ENCODE peak calls at places on chromosome X, in nine cellular contexts. One of them, this sample, is unnamed.
A peak's percentile ranks its signal among the peaks of the same experiment; 100 is the strongest.

GRCh38 chrX:81868979-81869378 is 667.1 kb downstream of the SH3BGRL start:
- DNase-seq in coronary artery: no peak
- DNase-seq in Peyer's patch: no peak
- DNase-seq in AG04450: no peak
- DNase-seq in cardiac muscle cell: no peak
- DNase-seq in epithelial cell of esophagus: no peak
- DNase-seq in retinal pigment epithelial cell: no peak
- DNase-seq in CD8-positive, alpha-beta T cell: no peak
- DNase-seq in GM12864: no peak
- DNase-seq in this sample: no peak

GRCh38 chrX:29470029-29470428 is 745.3 kb upstream of the MAGEB2 start:
- DNase-seq in epithelial cell of esophagus: peak; percentile 67
- DNase-seq in cardiac muscle cell: peak; percentile 73
- DNase-seq in AG04450: peak; percentile 29
- DNase-seq in GM12864: no peak
- DNase-seq in retinal pigment epithelial cell: peak; percentile 73
- DNase-seq in Peyer's patch: no peak
- DNase-seq in coronary artery: no peak
- DNase-seq in CD8-positive, alpha-beta T cell: no peak
- DNase-seq in this sample: peak; percentile 72

GRCh38 chrX:69150294-69150960 is 14.8 kb downstream of the PJA1 start:
- DNase-seq in cardiac muscle cell: no peak
- DNase-seq in GM12864: no peak
- DNase-seq in AG04450: no peak
- DNase-seq in Peyer's patch: no peak
- DNase-seq in CD8-positive, alpha-beta T cell: no peak
- DNase-seq in epithelial cell of esophagus: peak; percentile 92
- DNase-seq in retinal pigment epithelial cell: no peak
- DNase-seq in coronary artery: no peak
- DNase-seq in this sample: no peak

GRCh38 chrX:85109235-85109634 is 105.6 kb downstream of the APOOL start:
- DNase-seq in GM12864: no peak
- DNase-seq in AG04450: no peak
- DNase-seq in CD8-positive, alpha-beta T cell: no peak
- DNase-seq in Peyer's patch: peak; percentile 59
- DNase-seq in coronary artery: no peak
- DNase-seq in epithelial cell of esophagus: no peak
- DNase-seq in cardiac muscle cell: peak; percentile 3
- DNase-seq in retinal pigment epithelial cell: no peak
- DNase-seq in this sample: peak; percentile 4

GRCh38 chrX:109440475-109440874 is 41.4 kb downstream of the GUCY2F start:
- DNase-seq in GM12864: peak; percentile 21
- DNase-seq in retinal pigment epithelial cell: no peak
- DNase-seq in CD8-positive, alpha-beta T cell: no peak
- DNase-seq in Peyer's patch: no peak
- DNase-seq in epithelial cell of esophagus: no peak
- DNase-seq in coronary artery: no peak
- DNase-seq in AG04450: no peak
- DNase-seq in cardiac muscle cell: peak; percentile 0
- DNase-seq in this sample: no peak

GRCh38 chrX:45715787-45716186 is 515.1 kb upstream of the DIPK2B start:
- DNase-seq in epithelial cell of esophagus: no peak
- DNase-seq in coronary artery: no peak
- DNase-seq in Peyer's patch: no peak
- DNase-seq in CD8-positive, alpha-beta T cell: no peak
- DNase-seq in retinal pigment epithelial cell: no peak
- DNase-seq in GM12864: no peak
- DNase-seq in cardiac muscle cell: no peak
- DNase-seq in AG04450: no peak
- DNase-seq in this sample: peak; percentile 79

GRCh38 chrX:20315140-20315539 is 48.4 kb upstream of the RPS6KA3 start:
- DNase-seq in CD8-positive, alpha-beta T cell: no peak
- DNase-seq in AG04450: no peak
- DNase-seq in GM12864: no peak
- DNase-seq in Peyer's patch: no peak
- DNase-seq in retinal pigment epithelial cell: no peak
- DNase-seq in epithelial cell of esophagus: peak; percentile 87
- DNase-seq in cardiac muscle cell: no peak
- DNase-seq in coronary artery: no peak
- DNase-seq in this sample: peak; percentile 22

GRCh38 chrX:10648608-10649007 is 28.2 kb upstream of the MID1 start:
- DNase-seq in Peyer's patch: no peak
- DNase-seq in AG04450: peak; percentile 26
- DNase-seq in epithelial cell of esophagus: no peak
- DNase-seq in coronary artery: no peak
- DNase-seq in GM12864: no peak
- DNase-seq in retinal pigment epithelial cell: no peak
- DNase-seq in cardiac muscle cell: peak; percentile 59
- DNase-seq in CD8-positive, alpha-beta T cell: no peak
- DNase-seq in this sample: peak; percentile 42

GRCh38 chrX:120015145-120016067 is 62.1 kb downstream of the RHOXF2B start:
- DNase-seq in epithelial cell of esophagus: peak; percentile 5
- DNase-seq in cardiac muscle cell: peak; percentile 18
- DNase-seq in coronary artery: no peak
- DNase-seq in GM12864: no peak
- DNase-seq in Peyer's patch: no peak
- DNase-seq in retinal pigment epithelial cell: no peak
- DNase-seq in CD8-positive, alpha-beta T cell: no peak
- DNase-seq in AG04450: no peak
- DNase-seq in this sample: no peak
- H3K4me3 ChIP-seq in epithelial cell of esophagus: no peak overlapping the region
- H3K4me3 ChIP-seq in cardiac muscle cell: peak overlapping the region; percentile 20
- H3K4me3 ChIP-seq in coronary artery: peak overlapping the region; percentile 60
- H3K4me3 ChIP-seq in GM12864: no peak overlapping the region
- H3K4me3 ChIP-seq in Peyer's patch: peak overlapping the region; percentile 28
- H3K4me3 ChIP-seq in retinal pigment epithelial cell: peak overlapping the region; percentile 8
- H3K4me3 ChIP-seq in CD8-positive, alpha-beta T cell: peak overlapping the region; percentile 33
- H3K4me3 ChIP-seq in AG04450: no peak overlapping the region
- H3K4me3 ChIP-seq in this sample: peak overlapping the region; percentile 3

GRCh38 chrX:77597511-77597910 is 150.3 kb downstream of the FGF16 start:
- DNase-seq in GM12864: no peak
- DNase-seq in CD8-positive, alpha-beta T cell: no peak
- DNase-seq in epithelial cell of esophagus: no peak
- DNase-seq in cardiac muscle cell: no peak
- DNase-seq in coronary artery: no peak
- DNase-seq in AG04450: no peak
- DNase-seq in retinal pigment epithelial cell: no peak
- DNase-seq in Peyer's patch: no peak
- DNase-seq in this sample: no peak

GRCh38 chrX:77595848-77596247 is 148.7 kb downstream of the FGF16 start:
- DNase-seq in cardiac muscle cell: no peak
- DNase-seq in epithelial cell of esophagus: no peak
- DNase-seq in retinal pigment epithelial cell: no peak
- DNase-seq in GM12864: no peak
- DNase-seq in CD8-positive, alpha-beta T cell: no peak
- DNase-seq in Peyer's patch: no peak
- DNase-seq in AG04450: no peak
- DNase-seq in coronary artery: no peak
- DNase-seq in this sample: no peak

DNA sequence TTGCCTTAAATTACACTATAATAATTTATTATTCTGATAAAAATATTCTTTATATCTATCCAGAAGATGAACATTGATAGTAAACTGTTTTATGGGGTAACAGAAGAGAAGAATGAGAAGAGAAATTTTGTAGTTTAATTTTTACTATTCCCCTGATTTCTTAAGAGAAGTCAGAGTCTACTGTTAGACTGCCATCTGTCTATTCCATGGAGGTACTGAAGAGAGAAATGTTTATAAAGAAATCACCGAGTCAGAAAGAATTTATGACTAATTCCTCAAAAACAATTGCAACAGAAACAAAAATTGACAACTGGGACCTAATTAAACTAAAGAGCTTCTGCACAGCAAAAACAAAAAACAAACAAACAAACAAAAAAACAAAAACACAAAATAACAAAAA is 149.9 kb downstream of the FGF16 start:
- DNase-seq in CD8-positive, alpha-beta T cell: no peak
- DNase-seq in epithelial cell of esophagus: peak; percentile 33
- DNase-seq in retinal pigment epithelial cell: no peak
- DNase-seq in cardiac muscle cell: peak; percentile 47
- DNase-seq in Peyer's patch: no peak
- DNase-seq in coronary artery: no peak
- DNase-seq in AG04450: peak; percentile 0
- DNase-seq in GM12864: no peak
- DNase-seq in this sample: peak; percentile 46
- TF ChIP-seq CTCF in CD8-positive, alpha-beta T cell: no peak
- TF ChIP-seq CTCF in epithelial cell of esophagus: peak; percentile 35
- TF ChIP-seq CTCF in retinal pigment epithelial cell: peak; percentile 49
- TF ChIP-seq CTCF in cardiac muscle cell: peak; percentile 40
- TF ChIP-seq CTCF in Peyer's patch: no peak
- TF ChIP-seq CTCF in coronary artery: peak; percentile 42
- TF ChIP-seq CTCF in AG04450: peak; percentile 45
- TF ChIP-seq CTCF in GM12864: no peak
- TF ChIP-seq CTCF in this sample: peak; percentile 43

GRCh38 chrX:55714111-55714510 is 3.4 kb upstream of the RRAGB start:
- DNase-seq in AG04450: no peak
- DNase-seq in coronary artery: no peak
- DNase-seq in cardiac muscle cell: no peak
- DNase-seq in epithelial cell of esophagus: no peak
- DNase-seq in Peyer's patch: no peak
- DNase-seq in CD8-positive, alpha-beta T cell: no peak
- DNase-seq in retinal pigment epithelial cell: no peak
- DNase-seq in GM12864: no peak
- DNase-seq in this sample: no peak

GRCh38 chrX:55715847-55716246 is 1.7 kb upstream of the RRAGB start:
- DNase-seq in epithelial cell of esophagus: no peak
- DNase-seq in GM12864: no peak
- DNase-seq in Peyer's patch: no peak
- DNase-seq in cardiac muscle cell: no peak
- DNase-seq in coronary artery: no peak
- DNase-seq in CD8-positive, alpha-beta T cell: no peak
- DNase-seq in retinal pigment epithelial cell: no peak
- DNase-seq in AG04450: no peak
- DNase-seq in this sample: no peak

GRCh38 chrX:55717521-55718497 is at the start of gene RRAGB:
- DNase-seq in CD8-positive, alpha-beta T cell: peak; percentile 84
- DNase-seq in coronary artery: peak; percentile 95
- DNase-seq in epithelial cell of esophagus: peak; percentile 93
- DNase-seq in GM12864: peak; percentile 91
- DNase-seq in AG04450: peak; percentile 77
- DNase-seq in retinal pigment epithelial cell: peak; percentile 67
- DNase-seq in Peyer's patch: peak; percentile 97
- DNase-seq in cardiac muscle cell: peak; percentile 95
- DNase-seq in this sample: peak; percentile 95

GRCh38 chrX:55713635-55714034 is 3.9 kb upstream of the RRAGB start:
- DNase-seq in Peyer's patch: no peak
- DNase-seq in GM12864: no peak
- DNase-seq in epithelial cell of esophagus: no peak
- DNase-seq in cardiac muscle cell: no peak
- DNase-seq in coronary artery: no peak
- DNase-seq in CD8-positive, alpha-beta T cell: no peak
- DNase-seq in retinal pigment epithelial cell: no peak
- DNase-seq in AG04450: no peak
- DNase-seq in this sample: no peak

GRCh38 chrX:55716937-55717336 is 612 bp upstream of the RRAGB start:
- DNase-seq in coronary artery: no peak
- DNase-seq in Peyer's patch: no peak
- DNase-seq in retinal pigment epithelial cell: no peak
- DNase-seq in GM12864: no peak
- DNase-seq in epithelial cell of esophagus: no peak
- DNase-seq in cardiac muscle cell: no peak
- DNase-seq in AG04450: no peak
- DNase-seq in CD8-positive, alpha-beta T cell: no peak
- DNase-seq in this sample: no peak
- H3K4me3 ChIP-seq in coronary artery: peak overlapping the region; percentile 73
- H3K4me3 ChIP-seq in Peyer's patch: peak overlapping the region; percentile 64
- H3K4me3 ChIP-seq in retinal pigment epithelial cell: peak overlapping the region; percentile 77
- H3K4me3 ChIP-seq in GM12864: peak overlapping the region; percentile 19
- H3K4me3 ChIP-seq in epithelial cell of esophagus: peak overlapping the region; percentile 78
- H3K4me3 ChIP-seq in cardiac muscle cell: peak overlapping the region; percentile 52
- H3K4me3 ChIP-seq in AG04450: peak overlapping the region; percentile 43
- H3K4me3 ChIP-seq in CD8-positive, alpha-beta T cell: peak overlapping the region; percentile 88
- H3K4me3 ChIP-seq in this sample: no peak overlapping the region

GRCh38 chrX:153635788-153636668 is 11.0 kb upstream of the DUSP9 start:
- DNase-seq in retinal pigment epithelial cell: no peak
- DNase-seq in coronary artery: no peak
- DNase-seq in cardiac muscle cell: no peak
- DNase-seq in epithelial cell of esophagus: peak; percentile 36
- DNase-seq in Peyer's patch: peak; percentile 50
- DNase-seq in GM12864: no peak
- DNase-seq in AG04450: no peak
- DNase-seq in CD8-positive, alpha-beta T cell: no peak
- DNase-seq in this sample: peak; percentile 3
- TF ChIP-seq CTCF in retinal pigment epithelial cell: peak; percentile 66
- TF ChIP-seq CTCF in coronary artery: no peak
- TF ChIP-seq CTCF in cardiac muscle cell: peak; percentile 37
- TF ChIP-seq CTCF in epithelial cell of esophagus: peak; percentile 12
- TF ChIP-seq CTCF in Peyer's patch: no peak
- TF ChIP-seq CTCF in GM12864: peak; percentile 46
- TF ChIP-seq CTCF in AG04450: peak; percentile 30
- TF ChIP-seq CTCF in CD8-positive, alpha-beta T cell: no peak
- TF ChIP-seq CTCF in this sample: peak; percentile 45

GRCh38 chrX:49070988-49071387 is 2.8 kb downstream of the PRAF2 start:
- DNase-seq in CD8-positive, alpha-beta T cell: no peak
- DNase-seq in cardiac muscle cell: no peak
- DNase-seq in AG04450: no peak
- DNase-seq in retinal pigment epithelial cell: no peak
- DNase-seq in coronary artery: no peak
- DNase-seq in epithelial cell of esophagus: no peak
- DNase-seq in GM12864: no peak
- DNase-seq in Peyer's patch: no peak
- DNase-seq in this sample: no peak

GRCh38 chrX:49073641-49074575 is at the start of gene PRAF2:
- DNase-seq in Peyer's patch: peak; percentile 97
- DNase-seq in AG04450: peak; percentile 61
- DNase-seq in CD8-positive, alpha-beta T cell: peak; percentile 83
- DNase-seq in GM12864: peak; percentile 75
- DNase-seq in epithelial cell of esophagus: peak; percentile 92
- DNase-seq in coronary artery: peak; percentile 94
- DNase-seq in retinal pigment epithelial cell: peak; percentile 52
- DNase-seq in cardiac muscle cell: peak; percentile 93
- DNase-seq in this sample: peak; percentile 91

GRCh38 chrX:49069038-49069437 is 4.8 kb downstream of the PRAF2 start:
- DNase-seq in cardiac muscle cell: no peak
- DNase-seq in GM12864: no peak
- DNase-seq in AG04450: no peak
- DNase-seq in retinal pigment epithelial cell: no peak
- DNase-seq in epithelial cell of esophagus: no peak
- DNase-seq in CD8-positive, alpha-beta T cell: no peak
- DNase-seq in Peyer's patch: no peak
- DNase-seq in coronary artery: no peak
- DNase-seq in this sample: no peak

GRCh38 chrX:49072712-49073095 is 1.1 kb downstream of the PRAF2 start:
- DNase-seq in cardiac muscle cell: no peak
- DNase-seq in epithelial cell of esophagus: no peak
- DNase-seq in CD8-positive, alpha-beta T cell: no peak
- DNase-seq in AG04450: no peak
- DNase-seq in Peyer's patch: no peak
- DNase-seq in GM12864: no peak
- DNase-seq in coronary artery: no peak
- DNase-seq in retinal pigment epithelial cell: no peak
- DNase-seq in this sample: no peak

GRCh38 chrX:49071877-49072711 is 1.7 kb downstream of the PRAF2 start:
- DNase-seq in Peyer's patch: peak; percentile 68
- DNase-seq in coronary artery: peak; percentile 88
- DNase-seq in GM12864: no peak
- DNase-seq in CD8-positive, alpha-beta T cell: no peak
- DNase-seq in epithelial cell of esophagus: peak; percentile 72
- DNase-seq in AG04450: no peak
- DNase-seq in retinal pigment epithelial cell: peak; percentile 46
- DNase-seq in cardiac muscle cell: peak; percentile 91
- DNase-seq in this sample: peak; percentile 90
- H3K4me3 ChIP-seq in Peyer's patch: peak overlapping the region; percentile 60
- H3K4me3 ChIP-seq in coronary artery: peak overlapping the region; percentile 73
- H3K4me3 ChIP-seq in GM12864: no peak overlapping the region
- H3K4me3 ChIP-seq in CD8-positive, alpha-beta T cell: no peak overlapping the region
- H3K4me3 ChIP-seq in epithelial cell of esophagus: peak overlapping the region; percentile 65
- H3K4me3 ChIP-seq in AG04450: peak overlapping the region; percentile 76
- H3K4me3 ChIP-seq in retinal pigment epithelial cell: peak overlapping the region; percentile 71
- H3K4me3 ChIP-seq in cardiac muscle cell: no peak overlapping the region
- H3K4me3 ChIP-seq in this sample: peak overlapping the region; percentile 73